ENCODE peak calls at places on chromosome 7, in five cellular contexts. One of them, this sample, is unnamed.

GRCh38 chr7:129588268-129588667 is 23.3 kb upstream of the NRF1 start:
- DNase-seq in mucosa of descending colon: no peak
- DNase-seq in adrenal gland: no peak
- DNase-seq in A549: no peak
- DNase-seq in mammary epithelial cell: no peak
- DNase-seq in this sample: no peak

GRCh38 chr7:135644154-135644553 is 18.2 kb upstream of the STMP1 start:
- DNase-seq in mucosa of descending colon: no peak
- DNase-seq in A549: no peak
- DNase-seq in adrenal gland: peak; percentile 19
- DNase-seq in mammary epithelial cell: no peak
- DNase-seq in this sample: no peak

GRCh38 chr7:43629857-43630256 is 46.9 kb downstream of the STK17A start:
- DNase-seq in mucosa of descending colon: no peak
- DNase-seq in adrenal gland: no peak
- DNase-seq in A549: no peak
- DNase-seq in mammary epithelial cell: no peak
- DNase-seq in this sample: no peak

GRCh38 chr7:151684408-151685175 is 164.9 kb upstream of the RHEB start:
- DNase-seq in A549: no peak
- DNase-seq in mucosa of descending colon: no peak
- DNase-seq in adrenal gland: no peak
- DNase-seq in mammary epithelial cell: no peak
- DNase-seq in this sample: no peak

GRCh38 chr7:54858008-54858692 is 99.1 kb upstream of the SEC61G start:
- DNase-seq in adrenal gland: no peak
- DNase-seq in A549: no peak
- DNase-seq in mammary epithelial cell: peak; percentile 83
- DNase-seq in mucosa of descending colon: no peak
- DNase-seq in this sample: no peak

GRCh38 chr7:2612445-2613112 is 19.2 kb upstream of the TTYH3 start:
- DNase-seq in mammary epithelial cell: no peak
- DNase-seq in mucosa of descending colon: peak; percentile 63
- DNase-seq in adrenal gland: no peak
- DNase-seq in A549: no peak
- DNase-seq in this sample: no peak

GRCh38 chr7:44276571-44277101 is 48.8 kb downstream of the CAMK2B start:
- DNase-seq in mucosa of descending colon: no peak
- DNase-seq in A549: no peak
- DNase-seq in adrenal gland: no peak
- DNase-seq in mammary epithelial cell: no peak
- DNase-seq in this sample: no peak

GRCh38 chr7:135236727-135237126 is 3.1 kb downstream of the STRA8 start:
- DNase-seq in adrenal gland: no peak
- DNase-seq in A549: no peak
- DNase-seq in mucosa of descending colon: no peak
- DNase-seq in mammary epithelial cell: no peak
- DNase-seq in this sample: no peak

GRCh38 chr7:157429001-157429679 is 92.3 kb downstream of the DNAJB6 start:
- DNase-seq in mammary epithelial cell: no peak
- DNase-seq in A549: no peak
- DNase-seq in mucosa of descending colon: no peak
- DNase-seq in adrenal gland: no peak
- DNase-seq in this sample: no peak

GRCh38 chr7:34025579-34025978 is 120.2 kb downstream of the BMPER start:
- DNase-seq in mucosa of descending colon: no peak
- DNase-seq in mammary epithelial cell: no peak
- DNase-seq in A549: no peak
- DNase-seq in adrenal gland: no peak
- DNase-seq in this sample: no peak

GRCh38 chr7:19118896-19119301 is 1.5 kb upstream of the TWIST1 start:
- DNase-seq in mammary epithelial cell: no peak
- DNase-seq in mucosa of descending colon: no peak
- DNase-seq in A549: no peak
- DNase-seq in adrenal gland: no peak
- DNase-seq in this sample: no peak

GRCh38 chr7:114183311-114184105 is 231.1 kb upstream of the FOXP2 start:
- DNase-seq in mucosa of descending colon: no peak
- DNase-seq in A549: no peak
- DNase-seq in adrenal gland: no peak
- DNase-seq in mammary epithelial cell: peak; percentile 9
- DNase-seq in this sample: no peak

GRCh38 chr7:49631071-49631826 is 142.2 kb upstream of the VWC2 start:
- DNase-seq in A549: no peak
- DNase-seq in adrenal gland: peak; percentile 18
- DNase-seq in mucosa of descending colon: no peak
- DNase-seq in mammary epithelial cell: no peak
- DNase-seq in this sample: no peak

GRCh38 chr7:51070163-51070562 is 246.4 kb downstream of the COBL start:
- DNase-seq in mammary epithelial cell: peak; percentile 11
- DNase-seq in A549: no peak
- DNase-seq in adrenal gland: no peak
- DNase-seq in mucosa of descending colon: no peak
- DNase-seq in this sample: no peak

GRCh38 chr7:38673795-38674194 is 42.6 kb upstream of the AMPH start:
- DNase-seq in adrenal gland: peak; percentile 23
- DNase-seq in A549: peak; percentile 8
- DNase-seq in mucosa of descending colon: no peak
- DNase-seq in mammary epithelial cell: peak; percentile 87
- DNase-seq in this sample: no peak

GRCh38 chr7:117322741-117323584 is at the start of gene WNT2:
- DNase-seq in mammary epithelial cell: peak; percentile 42
- DNase-seq in adrenal gland: no peak
- DNase-seq in mucosa of descending colon: no peak
- DNase-seq in A549: peak; percentile 44
- DNase-seq in this sample: no peak

GRCh38 chr7:46930336-46930735 is 651.6 kb downstream of the TNS3 start:
- DNase-seq in mammary epithelial cell: peak; percentile 95
- DNase-seq in A549: peak; percentile 73
- DNase-seq in adrenal gland: peak; percentile 77
- DNase-seq in mucosa of descending colon: no peak
- DNase-seq in this sample: peak; percentile 76

GRCh38 chr7:84837405-84837804 is 349.5 kb downstream of the SEMA3D start:
- DNase-seq in mammary epithelial cell: no peak
- DNase-seq in mucosa of descending colon: no peak
- DNase-seq in A549: no peak
- DNase-seq in adrenal gland: no peak
- DNase-seq in this sample: no peak

GRCh38 chr7:98584830-98585229 is 32.3 kb upstream of the NPTX2 start:
- DNase-seq in A549: no peak
- DNase-seq in adrenal gland: no peak
- DNase-seq in mammary epithelial cell: no peak
- DNase-seq in mucosa of descending colon: no peak
- DNase-seq in this sample: no peak

GRCh38 chr7:610531-611280 is 91.1 kb upstream of the PDGFA start:
- DNase-seq in A549: no peak
- DNase-seq in mucosa of descending colon: no peak
- DNase-seq in mammary epithelial cell: no peak
- DNase-seq in adrenal gland: peak; percentile 54
- DNase-seq in this sample: peak; percentile 46

GRCh38 chr7:150860291-150860977 is 8.1 kb downstream of the AOC1 start:
- DNase-seq in adrenal gland: no peak
- DNase-seq in A549: no peak
- DNase-seq in mammary epithelial cell: no peak
- DNase-seq in mucosa of descending colon: no peak
- DNase-seq in this sample: no peak

GRCh38 chr7:45661302-45661995 is 87.3 kb downstream of the ADCY1 start:
- DNase-seq in adrenal gland: no peak
- DNase-seq in mucosa of descending colon: no peak
- DNase-seq in A549: no peak
- DNase-seq in mammary epithelial cell: no peak
- DNase-seq in this sample: no peak

GRCh38 chr7:151806204-151806603 is 70.7 kb downstream of the PRKAG2 start:
- DNase-seq in mammary epithelial cell: no peak
- DNase-seq in A549: no peak
- DNase-seq in adrenal gland: peak; percentile 35
- DNase-seq in mucosa of descending colon: no peak
- DNase-seq in this sample: no peak

GRCh38 chr7:132504071-132504470 is 72.2 kb downstream of the PLXNA4 start:
- DNase-seq in mucosa of descending colon: no peak
- DNase-seq in mammary epithelial cell: no peak
- DNase-seq in adrenal gland: no peak
- DNase-seq in A549: no peak
- DNase-seq in this sample: no peak

GRCh38 chr7:150903627-150904026 is 51.3 kb downstream of the AOC1 start:
- DNase-seq in adrenal gland: peak; percentile 88
- DNase-seq in A549: peak; percentile 15
- DNase-seq in mammary epithelial cell: peak; percentile 77
- DNase-seq in mucosa of descending colon: peak; percentile 80
- DNase-seq in this sample: peak; percentile 52

GRCh38 chr7:157116762-157117161 is 22.0 kb upstream of the UBE3C start:
- DNase-seq in mucosa of descending colon: no peak
- DNase-seq in A549: no peak
- DNase-seq in adrenal gland: peak; percentile 64
- DNase-seq in mammary epithelial cell: no peak
- DNase-seq in this sample: no peak

GRCh38 chr7:20407585-20408466 is 77.1 kb downstream of the ITGB8 start:
- DNase-seq in adrenal gland: peak; percentile 59
- DNase-seq in A549: peak; percentile 9
- DNase-seq in mammary epithelial cell: peak; percentile 76
- DNase-seq in mucosa of descending colon: no peak
- DNase-seq in this sample: no peak

DNA sequence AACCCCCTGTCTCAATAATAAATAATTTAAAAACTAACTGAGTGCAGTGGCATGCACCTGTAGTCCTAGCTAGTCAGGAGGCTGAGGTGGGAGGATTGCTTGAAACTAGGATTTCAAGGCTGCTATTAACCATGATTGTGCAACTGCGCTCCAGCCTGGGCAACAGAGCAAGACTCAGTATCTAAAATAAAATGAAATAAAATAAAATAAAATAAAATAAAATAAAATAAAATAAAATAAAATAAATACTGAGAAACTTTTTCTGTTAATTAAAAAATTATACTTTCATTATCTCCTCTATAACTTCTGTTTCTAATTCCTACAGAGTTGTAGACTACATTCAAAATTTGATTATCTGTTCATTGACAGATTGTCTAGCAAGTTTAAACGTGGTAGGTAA is 999.4 kb downstream of the ANKRD7 start:
- DNase-seq in adrenal gland: no peak
- DNase-seq in mammary epithelial cell: no peak
- DNase-seq in A549: no peak
- DNase-seq in mucosa of descending colon: no peak
- DNase-seq in this sample: no peak
- H3K4me1 ChIP-seq in adrenal gland: no peaks in the 10 kb centered on the region
- H3K4me1 ChIP-seq in mammary epithelial cell: no peaks in the 10 kb centered on the region
- H3K4me1 ChIP-seq in A549: no peaks in the 10 kb centered on the region
- H3K4me1 ChIP-seq in mucosa of descending colon: no peaks in the 10 kb centered on the region
- H3K4me1 ChIP-seq in this sample: no peaks in the 10 kb centered on the region

GRCh38 chr7:100475549-100475948 is 3.5 kb downstream of the TSC22D4 start:
- DNase-seq in adrenal gland: no peak
- DNase-seq in A549: no peak
- DNase-seq in mucosa of descending colon: no peak
- DNase-seq in mammary epithelial cell: no peak
- DNase-seq in this sample: no peak

GRCh38 chr7:100472121-100472851 is 6.7 kb downstream of the TSC22D4 start:
- DNase-seq in A549: no peak
- DNase-seq in mammary epithelial cell: no peak
- DNase-seq in mucosa of descending colon: no peak
- DNase-seq in adrenal gland: no peak
- DNase-seq in this sample: peak; percentile 32

GRCh38 chr7:100476108-100476780 is 2.8 kb downstream of the TSC22D4 start:
- DNase-seq in mammary epithelial cell: no peak
- DNase-seq in adrenal gland: no peak
- DNase-seq in mucosa of descending colon: no peak
- DNase-seq in A549: no peak
- DNase-seq in this sample: no peak

GRCh38 chr7:100471021-100471420 is 7.0 kb upstream of the SPACDR start:
- DNase-seq in mucosa of descending colon: no peak
- DNase-seq in mammary epithelial cell: no peak
- DNase-seq in adrenal gland: no peak
- DNase-seq in A549: no peak
- DNase-seq in this sample: no peak

DNA sequence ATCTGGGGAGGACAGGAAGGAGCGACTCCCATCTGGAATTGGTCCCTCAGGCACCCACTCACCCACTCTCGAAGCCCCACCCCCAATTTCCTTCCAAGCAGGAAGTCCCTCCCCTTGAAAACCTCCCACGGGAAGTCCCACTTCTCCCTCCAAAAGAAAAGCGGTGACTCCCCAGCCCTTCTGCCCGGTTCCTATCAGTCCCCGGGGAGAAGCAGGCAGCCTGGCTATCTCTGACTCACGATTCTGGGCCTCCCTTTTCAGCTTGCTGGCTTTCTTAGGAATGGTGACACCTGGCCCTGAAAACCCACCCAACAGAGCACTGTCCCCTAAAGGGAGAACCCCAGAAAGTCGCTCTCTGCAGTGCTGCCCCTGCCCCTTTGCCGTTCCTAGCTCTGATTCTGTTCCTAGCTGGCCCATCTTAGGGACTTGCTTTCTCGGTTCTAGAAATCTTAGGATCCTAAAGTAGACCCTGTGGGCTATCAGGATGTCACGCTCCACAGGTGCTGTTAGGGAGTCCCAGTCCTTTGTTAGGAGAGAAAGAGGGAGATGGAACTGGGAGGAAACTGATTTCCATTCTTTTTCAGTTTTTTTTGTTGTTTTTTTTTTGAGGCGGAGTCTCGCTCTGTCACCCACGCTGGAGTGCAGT is 6.0 kb downstream of the TSC22D4 start:
- DNase-seq in A549: no peak
- DNase-seq in adrenal gland: peak; percentile 41
- DNase-seq in mucosa of descending colon: no peak
- DNase-seq in mammary epithelial cell: peak; percentile 26
- DNase-seq in this sample: peak; percentile 65
- H3K4me1 ChIP-seq in A549: peaks cover 28% of the 10 kb centered on the region
- H3K4me1 ChIP-seq in adrenal gland: peaks cover 54% of the 10 kb centered on the region
- H3K4me1 ChIP-seq in mucosa of descending colon: peaks cover 41% of the 10 kb centered on the region
- H3K4me1 ChIP-seq in mammary epithelial cell: peaks cover 28% of the 10 kb centered on the region
- H3K4me1 ChIP-seq in this sample: peaks cover 24% of the 10 kb centered on the region

DNA sequence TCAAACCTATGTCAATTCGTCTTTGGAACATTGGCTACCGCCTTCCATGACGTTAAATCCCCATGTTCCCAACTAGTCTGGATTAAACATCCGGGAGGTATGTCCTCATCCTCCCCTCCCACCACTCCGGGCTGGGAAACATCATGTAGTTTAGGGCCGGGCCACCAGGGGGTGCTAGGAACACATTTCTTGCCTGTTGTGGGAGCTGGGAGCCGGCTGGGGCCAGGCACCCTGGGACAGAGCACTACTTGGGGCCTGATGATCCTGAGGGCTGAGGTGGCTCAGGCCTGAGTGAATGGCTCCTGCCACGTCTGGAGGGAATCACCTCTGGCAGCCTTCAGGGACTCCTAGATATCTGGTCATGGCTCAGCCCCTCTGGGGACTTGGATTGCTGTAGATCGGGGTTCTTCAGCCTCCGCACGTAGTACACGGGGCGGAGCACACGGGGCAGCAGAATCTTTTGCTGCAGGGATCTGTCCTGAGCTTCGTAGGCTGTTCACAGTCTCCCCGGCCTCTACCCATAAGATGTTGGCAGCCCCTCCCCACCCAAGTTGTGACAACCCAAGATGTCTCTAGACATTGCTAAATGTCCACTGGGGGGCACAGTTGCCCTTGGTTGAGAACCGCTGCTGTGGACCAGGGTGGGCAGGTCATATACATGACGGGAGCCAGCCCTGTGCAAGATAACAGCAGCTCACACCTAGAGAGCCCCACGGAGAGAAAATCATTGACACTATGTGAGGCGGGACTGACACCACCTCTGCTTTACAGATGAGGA is 141.2 kb upstream of the ZNF716 start:
- DNase-seq in adrenal gland: peak; percentile 67
- DNase-seq in mammary epithelial cell: no peak
- DNase-seq in A549: no peak
- DNase-seq in mucosa of descending colon: no peak
- DNase-seq in this sample: no peak
- H3K4me1 ChIP-seq in adrenal gland: no peaks in the 10 kb centered on the region
- H3K4me1 ChIP-seq in mammary epithelial cell: no peaks in the 10 kb centered on the region
- H3K4me1 ChIP-seq in A549: no peaks in the 10 kb centered on the region
- H3K4me1 ChIP-seq in mucosa of descending colon: no peaks in the 10 kb centered on the region
- H3K4me1 ChIP-seq in this sample: no peaks in the 10 kb centered on the region

GRCh38 chr7:6387734-6388294 is 59.9 kb downstream of the DAGLB start:
- DNase-seq in mammary epithelial cell: no peak
- DNase-seq in adrenal gland: no peak
- DNase-seq in mucosa of descending colon: peak; percentile 19
- DNase-seq in A549: no peak
- DNase-seq in this sample: no peak
- H3K4me1 ChIP-seq in mammary epithelial cell: peaks cover 30% of the 10 kb centered on the region
- H3K4me1 ChIP-seq in adrenal gland: peaks cover 49% of the 10 kb centered on the region
- H3K4me1 ChIP-seq in mucosa of descending colon: peaks cover 48% of the 10 kb centered on the region
- H3K4me1 ChIP-seq in A549: peaks cover 73% of the 10 kb centered on the region
- H3K4me1 ChIP-seq in this sample: peaks cover 16% of the 10 kb centered on the region

This sample was measured in uterus.